ENCODE peak calls at places on chromosomes 4 and X, in four cellular contexts. R is AG04450, Y is K562, V is stomach. S is an unnamed sample. For H3K27me3, the result is how much of the 10 kb centered on the place peaks cover.

GRCh38 chrX:69424161-69424560 is 80.0 kb upstream of the NALF2 start:
- DNase-seq in R (no peak), Y (peak), V (no peak), S (no peak)

GRCh38 chr4:172865103-172865502 is 303.5 kb upstream of the GALNT7 start:
- DNase-seq in Y (no peak), V (no peak), R (no peak), S (no peak)

GRCh38 chr4:36230523-36230922 is 13.8 kb downstream of the ARAP2 start:
- DNase-seq in R (no peak), V (no peak), Y (no peak), S (no peak)

GRCh38 chr4:123077330-123077729 is 154.9 kb upstream of the NUDT6 start:
- DNase-seq in Y (no peak), R (no peak), V (no peak), S (no peak)

GRCh38 chr4:21765810-21766407 is 182.7 kb downstream of the KCNIP4 start:
- DNase-seq in Y (peak), R (no peak), V (peak), S (no peak)

GRCh38 chr4:20639346-20639745 is 60.9 kb upstream of the PACRGL start:
- DNase-seq in R (no peak), Y (no peak), V (no peak), S (no peak)

GRCh38 chr4:10075158-10075863 is 41.3 kb downstream of the WDR1 start:
- DNase-seq in R (no peak), Y (no peak), V (peak), S (no peak)

GRCh38 chrX:45771560-45772340 is 571.1 kb upstream of the DIPK2B start:
- DNase-seq in Y (no peak), R (peak), V (peak), S (no peak)

GRCh38 chr4:163332526-163333405 is at the start of gene NPY1R:
- DNase-seq in Y (peak), R (peak), V (peak), S (peak)

GRCh38 chr4:89290727-89291126 is 16.9 kb downstream of the GPRIN3 start:
- DNase-seq in Y (no peak), V (no peak), R (no peak), S (no peak)

GRCh38 chr4:142984871-142985585 is 138.9 kb upstream of the INPP4B start:
- DNase-seq in Y (no peak), V (no peak), R (no peak), S (no peak)

GRCh38 chr4:152945639-152946038 is 9.5 kb downstream of the FHDC1 start:
- DNase-seq in R (no peak), V (no peak), Y (no peak), S (no peak)

GRCh38 chrX:40262641-40263560 is 165.1 kb upstream of the BCOR start:
- DNase-seq in R (no peak), Y (no peak), V (no peak), S (peak)

GRCh38 chr4:125736057-125736456 is 421.3 kb downstream of the FAT4 start:
- DNase-seq in V (no peak), Y (no peak), R (no peak), S (no peak)

GRCh38 chr4:169770411-169770810 is 12.7 kb upstream of the HPF1 start:
- DNase-seq in R (no peak), Y (no peak), V (no peak), S (no peak)

GRCh38 chr4:169773889-169774288 is 16.1 kb upstream of the HPF1 start:
- DNase-seq in Y (no peak), R (no peak), V (no peak), S (no peak)

GRCh38 chr4:169774466-169775445 is 17.0 kb upstream of the HPF1 start:
- DNase-seq in R (no peak), Y (peak), V (no peak), S (no peak)
- H3K4me3 ChIP-seq in R (peak), Y (peak), V (peak), S (peak)

GRCh38 chr4:41687971-41688370 is 60.6 kb downstream of the PHOX2B start:
- DNase-seq in R (no peak), Y (no peak), V (no peak), S (no peak)

GRCh38 chr4:41696768-41697167 is 51.8 kb downstream of the PHOX2B start:
- DNase-seq in R (no peak), Y (no peak), V (no peak), S (no peak)

GRCh38 chr4:41696131-41696530 is 52.4 kb downstream of the PHOX2B start:
- DNase-seq in R (no peak), Y (no peak), V (no peak), S (no peak)

GRCh38 chr4:41692717-41693345 is 55.7 kb downstream of the PHOX2B start:
- DNase-seq in R (peak), V (peak), Y (peak), S (no peak)

GRCh38 chr4:41693629-41694028 is 54.9 kb downstream of the PHOX2B start:
- DNase-seq in V (no peak), R (peak), Y (no peak), S (no peak)
- TF ChIP-seq CTCF in V (peak), R (peak), Y (peak), S (peak)

GRCh38 chr4:3463556-3464348 is 646 bp downstream of the DOK7 start:
- DNase-seq in R (no peak), Y (no peak), V (no peak), S (no peak)

GRCh38 chr4:3462790-3463415 is at the start of gene DOK7:
- DNase-seq in R (no peak), Y (peak), V (peak), S (no peak)

GRCh38 chr4:3460926-3461325 is 2.2 kb upstream of the DOK7 start:
- DNase-seq in V (no peak), Y (no peak), R (no peak), S (no peak)

GRCh38 chr4:3462321-3462789 is 751 bp upstream of the DOK7 start:
- DNase-seq in Y (no peak), V (no peak), R (no peak), S (no peak)

GRCh38 chr4:3461515-3462291 is 1.4 kb upstream of the DOK7 start:
- DNase-seq in Y (no peak), V (peak), R (no peak), S (peak)
- H3K27me3 ChIP-seq in Y (under half), V (under half), R (under half), S (under half)

DNA sequence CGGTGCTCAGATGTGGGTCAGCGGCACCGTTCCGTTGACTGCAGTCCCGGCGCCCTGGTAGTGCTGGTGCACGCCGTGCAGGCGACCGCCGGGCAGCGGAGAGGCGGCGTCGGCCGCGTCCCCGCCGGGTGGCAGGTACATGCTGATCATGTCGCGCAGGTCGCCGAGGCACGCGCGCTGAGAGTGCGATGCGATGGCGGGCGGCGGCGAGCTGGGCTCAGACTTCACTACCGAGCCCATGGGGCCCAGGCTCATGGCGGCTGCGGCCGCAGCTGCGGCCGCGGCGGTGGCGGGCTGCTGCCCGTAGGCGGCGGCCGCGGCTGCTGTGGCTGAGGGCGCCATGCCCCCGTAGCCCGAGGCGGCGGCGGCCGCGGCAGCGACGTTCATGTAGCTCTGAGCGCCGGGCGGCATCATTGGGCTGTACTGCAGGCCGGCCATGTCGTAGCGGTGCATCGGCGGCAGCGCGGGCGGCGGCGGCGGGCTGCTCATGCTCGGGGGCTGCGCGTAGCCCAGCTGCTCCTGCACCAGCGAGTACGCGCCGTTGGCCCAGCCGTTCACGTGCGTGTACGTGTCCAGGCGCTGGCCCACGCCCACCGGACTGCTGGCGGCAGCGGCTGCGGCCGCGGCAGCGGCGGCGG is 1.0 kb downstream of the SOX3 start:
- DNase-seq in R (no peak), V (no peak), Y (no peak), S (no peak)
- H3K4me3 ChIP-seq in R (peak), V (peak), Y (no peak), S (no peak)

GRCh38 chrX:103347682-103348397 is 8.5 kb upstream of the TCEAL9 start:
- DNase-seq in V (no peak), R (no peak), Y (no peak), S (no peak)
- TF ChIP-seq CTCF in V (no peak), R (no peak), Y (no peak), S (no peak)